ENCODE peak calls at places on chromosomes 12 and 14, in four cellular contexts. L, S, W and Z are unnamed samples.

GRCh38 chr14:74611672-74612345 is at the start of gene LTBP2:
- DNase-seq in L (no peak), S (no peak), W (no peak), Z (no peak)

GRCh38 chr14:68544150-68544892 is 248.5 kb downstream of the ZFP36L1 start:
- DNase-seq in W (no peak), L (no peak), S (peak; percentile 30), Z (no peak)

GRCh38 chr14:22650960-22651521 is 6.9 kb upstream of the OR6J1 start:
- DNase-seq in W (peak; percentile 44), L (no peak), S (peak; percentile 58), Z (peak; percentile 23)

GRCh38 chr14:34231626-34232025 is 230.4 kb downstream of the SPTSSA start:
- DNase-seq in W (no peak), S (no peak), L (no peak), Z (no peak)

GRCh38 chr14:75254901-75255300 is 23.7 kb upstream of the FOS start:
- DNase-seq in W (no peak), S (peak; percentile 25), L (no peak), Z (no peak)

GRCh38 chr14:90785474-90785873 is 30.8 kb downstream of the TTC7B start:
- DNase-seq in L (no peak), W (no peak), S (no peak), Z (peak; percentile 71)

GRCh38 chr12:63098851-63099250 is 52.1 kb downstream of the AVPR1A start:
- DNase-seq in W (no peak), S (peak; percentile 31), L (peak; percentile 8), Z (no peak)

GRCh38 chr14:82642425-82642824 is 1108.8 kb upstream of the SEL1L start:
- DNase-seq in W (no peak), L (peak; percentile 5), S (peak; percentile 23), Z (no peak)

GRCh38 chr12:50507930-50508329 is 3.1 kb downstream of the DIP2B start:
- DNase-seq in L (no peak), S (no peak), W (no peak), Z (no peak)

GRCh38 chr12:47560408-47560807 is 145.4 kb downstream of the RPAP3 start:
- DNase-seq in S (no peak), W (no peak), L (no peak), Z (peak; percentile 47)

GRCh38 chr12:6606331-6607131 is 648 bp downstream of the CHD4 start:
- DNase-seq in S (peak; percentile 72), L (peak; percentile 62), W (no peak), Z (peak; percentile 54)
- TF ChIP-seq REST in S (no peak), L (no peak), W (no peak), Z (no peak)

GRCh38 chr14:99232406-99233214 is 39.4 kb downstream of the BCL11B start:
- DNase-seq in L (no peak), W (no peak), S (no peak), Z (no peak)

GRCh38 chr14:99230271-99231141 is 41.5 kb downstream of the BCL11B start:
- DNase-seq in W (no peak), L (no peak), S (peak; percentile 13), Z (no peak)

GRCh38 chr14:99231850-99232401 is 40.1 kb downstream of the BCL11B start:
- DNase-seq in L (no peak), W (no peak), S (no peak), Z (no peak)

GRCh38 chr14:99229654-99230215 is 42.3 kb downstream of the BCL11B start:
- DNase-seq in L (no peak), S (no peak), W (no peak), Z (no peak)

DNA sequence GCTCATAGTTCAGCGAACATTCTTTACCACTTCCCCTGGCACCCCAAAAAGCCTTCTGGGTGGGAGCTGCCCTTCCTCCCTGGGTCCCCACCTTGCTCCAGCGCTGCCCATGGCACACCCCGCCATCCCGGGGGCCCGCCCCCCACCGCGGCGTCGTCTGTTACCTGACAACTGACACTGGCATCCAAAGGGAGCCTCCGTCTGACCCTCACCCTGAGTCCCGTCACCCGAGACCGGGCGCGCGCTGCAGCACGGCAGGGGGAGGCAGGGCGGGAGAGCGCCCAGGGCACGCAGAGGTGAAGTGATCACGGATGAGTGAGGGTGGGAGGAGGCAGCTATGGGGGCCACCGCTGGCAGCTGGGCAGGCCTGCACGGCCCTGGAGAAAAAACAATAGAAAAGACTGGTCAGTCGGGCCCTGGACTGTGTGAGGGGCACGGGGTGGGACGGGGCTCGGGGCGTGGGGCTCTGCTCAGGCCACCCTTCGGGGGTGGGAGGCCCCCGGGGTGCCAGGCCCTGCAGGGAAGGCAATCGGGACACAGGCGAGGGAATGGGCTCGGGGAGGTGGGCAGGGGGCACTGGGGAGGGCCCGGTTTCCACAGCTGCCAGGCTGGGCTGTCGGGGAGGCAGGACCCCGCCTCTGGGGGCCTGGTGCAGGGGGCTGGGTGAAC is 40.7 kb downstream of the BCL11B start:
- DNase-seq in S (no peak), W (no peak), L (no peak), Z (no peak)
- H3K4me3 ChIP-seq in S (no peak overlapping the region), W (no peak overlapping the region), L (no peak overlapping the region), Z (no peak overlapping the region)

GRCh38 chr12:93073324-93073723 is 144.2 kb upstream of the EEA1 start:
- DNase-seq in L (no peak), S (no peak), W (no peak), Z (no peak)
- H3K27ac ChIP-seq in L (no peak overlapping the region), S (no peak overlapping the region), W (no peak overlapping the region), Z (no peak overlapping the region)

DNA sequence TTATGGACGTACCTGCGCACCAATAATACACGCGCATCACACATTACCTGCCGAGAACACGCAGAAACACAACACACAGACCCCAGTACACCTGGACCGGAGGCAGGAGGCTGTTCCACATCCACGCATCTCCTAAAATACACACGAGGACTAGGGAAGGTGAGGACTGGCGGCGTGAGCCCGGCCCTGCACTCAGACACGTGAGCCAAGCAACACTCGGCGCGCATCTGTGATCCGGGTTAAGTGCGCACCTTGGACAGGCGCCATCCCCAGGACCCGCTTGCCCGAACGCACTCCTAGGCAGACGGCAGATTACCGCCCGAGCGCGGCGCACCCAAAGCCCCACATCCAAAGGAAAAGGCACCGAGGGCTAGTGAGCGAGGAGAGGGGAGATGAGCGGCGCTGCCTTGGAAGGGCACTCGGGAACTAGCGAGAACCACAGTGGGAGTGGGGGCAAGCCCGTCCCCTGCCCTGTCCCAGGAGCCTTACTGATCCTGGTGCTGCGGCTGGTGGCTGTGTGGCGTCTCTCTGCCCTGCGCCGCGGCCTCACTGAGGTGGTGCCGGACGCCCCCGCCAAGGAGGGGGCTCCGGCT is 417 bp downstream of the GLS2 start:
- DNase-seq in S (no peak), W (no peak), L (no peak), Z (no peak)
- TF ChIP-seq REST in S (no peak), W (no peak), L (no peak), Z (no peak)

GRCh38 chr12:92899388-92900001 is 29.6 kb downstream of the EEA1 start:
- DNase-seq in W (no peak), S (no peak), L (peak; percentile 82), Z (no peak)

GRCh38 chr12:92905811-92906554 is 23.1 kb downstream of the EEA1 start:
- DNase-seq in W (no peak), L (no peak), S (no peak), Z (no peak)

GRCh38 chr12:92908108-92908507 is 21.0 kb downstream of the EEA1 start:
- DNase-seq in W (no peak), S (no peak), L (no peak), Z (no peak)

DNA sequence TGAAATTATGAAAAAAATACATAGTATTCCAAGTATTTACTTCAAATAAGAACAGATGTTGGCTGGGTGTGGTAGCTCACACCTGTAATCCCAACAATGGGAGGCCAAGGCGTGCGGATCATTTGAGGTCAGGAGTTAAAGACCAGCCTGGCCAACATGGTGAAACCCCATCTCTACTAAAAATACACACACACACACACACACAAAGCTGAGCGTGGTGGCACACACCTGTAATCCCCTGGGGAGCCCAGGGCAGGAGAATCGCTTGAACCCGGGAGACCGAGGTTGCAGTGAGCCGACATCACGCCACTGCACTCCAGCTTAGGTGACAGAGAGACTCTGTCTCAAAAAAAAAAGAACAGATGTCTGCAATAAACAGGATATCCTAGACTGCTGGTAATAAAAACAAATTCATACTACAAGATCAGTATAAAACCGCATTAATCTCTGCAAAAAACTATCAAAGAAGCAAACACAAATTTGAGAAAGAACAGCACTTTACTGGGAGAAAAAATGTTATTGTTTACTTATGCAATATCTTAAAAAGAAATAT is 23.8 kb downstream of the EEA1 start:
- DNase-seq in S (no peak), L (no peak), W (no peak), Z (no peak)
- H3K4me3 ChIP-seq in S (no peak overlapping the region), L (no peak overlapping the region), W (no peak overlapping the region), Z (no peak overlapping the region)

DNA sequence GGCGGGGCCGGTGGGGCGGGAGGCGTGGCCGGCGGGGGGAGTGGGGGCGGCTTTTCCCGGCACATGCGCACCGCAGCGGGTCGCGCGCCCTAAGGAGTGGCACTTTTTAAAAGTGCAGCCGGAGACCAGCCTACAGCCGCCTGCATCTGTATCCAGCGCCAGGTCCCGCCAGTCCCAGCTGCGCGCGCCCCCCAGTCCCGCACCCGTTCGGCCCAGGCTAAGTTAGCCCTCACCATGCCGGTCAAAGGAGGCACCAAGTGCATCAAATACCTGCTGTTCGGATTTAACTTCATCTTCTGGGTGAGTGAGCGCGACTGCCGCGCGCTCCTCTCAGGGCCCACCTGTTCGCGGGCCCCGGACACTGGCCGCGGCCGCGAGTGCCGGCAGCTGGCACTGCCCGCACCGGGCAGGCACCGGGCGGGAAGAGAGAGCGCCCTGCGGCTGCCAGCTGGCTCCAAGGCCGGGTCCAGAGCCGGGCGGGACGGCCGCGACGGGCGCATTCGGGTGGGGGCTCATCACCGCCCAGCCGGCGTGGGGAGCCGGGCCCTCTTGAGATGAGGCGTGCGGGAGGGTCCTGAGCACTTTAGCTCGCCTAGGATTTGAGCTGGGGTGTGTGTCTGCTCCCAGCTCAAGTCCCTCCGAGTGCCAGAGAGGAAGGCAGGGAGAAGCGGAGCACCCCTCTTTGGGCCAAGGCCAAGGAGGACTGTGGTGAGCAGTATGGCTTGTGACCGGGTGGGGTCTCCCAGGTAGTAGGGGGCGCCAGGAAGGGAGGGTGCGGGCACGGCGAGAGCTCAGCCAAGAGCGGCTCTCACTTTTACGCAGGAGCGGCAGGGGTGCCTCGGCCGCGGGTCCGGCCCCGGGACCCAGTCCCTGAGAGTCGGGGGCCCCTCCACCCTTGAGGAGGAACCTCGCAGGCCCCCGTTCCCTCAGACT is at the start of gene CD9:
- DNase-seq in L (peak; percentile 76), W (no peak), S (peak; percentile 24), Z (no peak)
- H3K27ac ChIP-seq in L (peak within 1 kb of the TSS; percentile 87), W (no peak within 1 kb of the TSS), S (no peak within 1 kb of the TSS), Z (no peak within 1 kb of the TSS)

DNA sequence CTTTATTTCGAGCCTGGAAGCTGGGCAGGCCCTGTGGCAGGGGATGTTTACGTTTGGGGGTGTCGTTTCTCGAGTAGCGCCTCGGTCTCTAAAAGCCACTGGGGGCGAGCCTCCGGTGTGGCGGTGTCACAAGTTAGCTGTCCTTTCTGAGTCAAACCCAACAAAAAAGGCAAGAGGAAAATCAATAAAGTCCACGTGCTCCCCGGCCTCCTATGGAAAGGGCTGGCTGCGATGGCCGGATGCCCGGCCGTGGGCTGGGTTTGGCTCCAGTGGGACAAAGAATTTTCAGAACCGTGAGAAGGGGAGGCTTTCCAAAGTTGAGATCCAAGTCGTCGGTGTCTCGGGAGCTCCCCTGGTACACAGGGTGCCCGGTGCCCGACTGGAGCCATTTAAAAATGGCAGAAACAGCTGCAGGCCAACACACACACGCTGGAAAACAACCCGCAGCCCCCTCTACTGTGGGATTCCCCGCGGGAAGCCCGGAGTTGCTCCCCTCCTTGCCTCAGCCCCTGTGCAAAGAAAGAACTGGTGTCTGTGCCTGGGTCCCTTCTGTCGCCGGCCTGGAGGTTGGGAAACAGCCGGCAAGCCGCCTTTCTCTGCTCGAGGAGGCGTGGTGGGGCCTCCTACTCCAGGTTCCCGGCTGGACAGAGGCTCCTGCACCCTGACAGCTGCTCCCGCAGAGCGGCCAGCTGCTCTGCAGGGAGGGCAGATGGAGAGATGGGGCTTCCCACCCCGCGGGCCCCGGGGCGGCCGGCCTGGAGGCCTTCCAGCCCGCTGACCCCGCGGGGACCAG is 1.9 kb downstream of the BCL7A start:
- DNase-seq in L (peak; percentile 73), S (peak; percentile 69), W (no peak), Z (no peak)
- TF ChIP-seq REST in L (no peak), S (no peak), W (no peak), Z (no peak)